ENCODE peak calls at places on chromosomes 16 and 17, in four cellular contexts. D is lower lobe of right lung, T is upper lobe of left lung, K is body of pancreas. X is an unnamed sample.

GRCh38 chr17:43645765-43646481 is 15.8 kb downstream of the MEOX1 start:
- ATAC-seq in D (peak; percentile 80), K (peak; percentile 78), T (no peak), X (peak; percentile 86)

GRCh38 chr16:68590201-68590994 is 51.3 kb downstream of the ZFP90 start:
- ATAC-seq in D (peak; percentile 92), T (peak; percentile 85), K (peak; percentile 89), X (no peak)

GRCh38 chr16:54677551-54677950 is 253.1 kb upstream of the IRX5 start:
- ATAC-seq in K (no peak), T (no peak), D (no peak), X (no peak)

GRCh38 chr16:49478107-49478506 is 104.5 kb downstream of the C16orf78 start:
- ATAC-seq in K (no peak), D (no peak), T (no peak), X (no peak)

GRCh38 chr16:2964416-2965223 is 545 bp downstream of the KREMEN2 start:
- ATAC-seq in D (no peak), K (no peak), T (no peak), X (no peak)

GRCh38 chr17:48499743-48500434 is 30.9 kb downstream of the HOXB1 start:
- ATAC-seq in D (no peak), K (no peak), T (no peak), X (no peak)

GRCh38 chr17:64449545-64449944 is 630 bp downstream of the MILR1 start:
- ATAC-seq in D (peak; percentile 66), K (no peak), T (no peak), X (no peak)

GRCh38 chr17:12545877-12546513 is 119.7 kb upstream of the MYOCD start:
- ATAC-seq in T (peak; percentile 69), D (peak; percentile 79), K (peak; percentile 64), X (no peak)

GRCh38 chr17:72134560-72135399 is 14.0 kb downstream of the SOX9 start:
- ATAC-seq in D (no peak), T (no peak), K (no peak), X (no peak)

GRCh38 chr16:59988591-59988990 is 1254.5 kb upstream of the GOT2 start:
- ATAC-seq in T (no peak), D (no peak), K (no peak), X (no peak)

GRCh38 chr17:4444782-4445473 is 11.2 kb downstream of the SPNS3 start:
- ATAC-seq in T (peak; percentile 70), K (peak; percentile 86), D (peak; percentile 81), X (no peak)

GRCh38 chr17:18233803-18234518 is 8.5 kb downstream of the LLGL1 start:
- ATAC-seq in T (no peak), K (no peak), D (no peak), X (no peak)

GRCh38 chr17:82623707-82624106 is 24.5 kb downstream of the WDR45B start:
- ATAC-seq in T (no peak), K (no peak), D (no peak), X (no peak)

GRCh38 chr17:72056727-72057290 is 64.0 kb upstream of the SOX9 start:
- ATAC-seq in K (no peak), T (no peak), D (no peak), X (no peak)

GRCh38 chr16:70383421-70383960 is 36.8 kb downstream of the DDX19A start:
- ATAC-seq in T (no peak), D (no peak), K (no peak), X (no peak)

GRCh38 chr16:70380205-70380918 is 33.7 kb downstream of the DDX19A start:
- ATAC-seq in D (peak; percentile 66), T (peak; percentile 54), K (peak; percentile 28), X (peak; percentile 4)

GRCh38 chr16:70380919-70381603 is 34.4 kb downstream of the DDX19A start:
- ATAC-seq in K (peak; percentile 98), D (peak; percentile 97), T (peak; percentile 98), X (peak; percentile 98)

GRCh38 chr16:70378869-70379493 is 32.3 kb downstream of the DDX19A start:
- ATAC-seq in K (no peak), D (no peak), T (no peak), X (no peak)

GRCh38 chr16:70381604-70382342 is 35.1 kb downstream of the DDX19A start:
- ATAC-seq in K (peak; percentile 22), D (peak; percentile 45), T (peak; percentile 45), X (peak; percentile 38)
- H3K27ac ChIP-seq in K (peak overlapping the region; percentile 73), D (peak overlapping the region; percentile 85), T (peak overlapping the region; percentile 35), X (peak overlapping the region; percentile 85)

GRCh38 chr16:15452456-15452855 is 18.1 kb downstream of the BMERB1 start:
- ATAC-seq in T (no peak), K (no peak), D (no peak), X (no peak)

GRCh38 chr16:15460601-15461000 is 26.2 kb downstream of the BMERB1 start:
- ATAC-seq in K (no peak), T (no peak), D (no peak), X (no peak)

GRCh38 chr16:15457958-15458357 is 23.6 kb downstream of the BMERB1 start:
- ATAC-seq in K (no peak), D (no peak), T (no peak), X (no peak)

GRCh38 chr16:15461376-15461775 is 27.0 kb downstream of the BMERB1 start:
- ATAC-seq in T (no peak), D (no peak), K (no peak), X (no peak)

GRCh38 chr16:15457390-15457789 is 23.0 kb downstream of the BMERB1 start:
- ATAC-seq in T (no peak), D (no peak), K (no peak), X (no peak)
- H3K4me3 ChIP-seq in T (no peak overlapping the region), D (no peak overlapping the region), K (no peak overlapping the region), X (no peak overlapping the region)

GRCh38 chr16:85202631-85203461 is 90.6 kb upstream of the CIBAR2 start:
- ATAC-seq in K (peak; percentile 92), T (peak; percentile 73), D (peak; percentile 52), X (peak; percentile 86)

GRCh38 chr16:85201566-85201965 is 89.3 kb upstream of the CIBAR2 start:
- ATAC-seq in K (no peak), D (no peak), T (no peak), X (no peak)

GRCh38 chr16:85204242-85205010 is 92.2 kb upstream of the CIBAR2 start:
- ATAC-seq in T (no peak), D (no peak), K (no peak), X (no peak)

GRCh38 chr16:85202051-85202601 is 89.9 kb upstream of the CIBAR2 start:
- ATAC-seq in D (no peak), K (no peak), T (no peak), X (no peak)

DNA sequence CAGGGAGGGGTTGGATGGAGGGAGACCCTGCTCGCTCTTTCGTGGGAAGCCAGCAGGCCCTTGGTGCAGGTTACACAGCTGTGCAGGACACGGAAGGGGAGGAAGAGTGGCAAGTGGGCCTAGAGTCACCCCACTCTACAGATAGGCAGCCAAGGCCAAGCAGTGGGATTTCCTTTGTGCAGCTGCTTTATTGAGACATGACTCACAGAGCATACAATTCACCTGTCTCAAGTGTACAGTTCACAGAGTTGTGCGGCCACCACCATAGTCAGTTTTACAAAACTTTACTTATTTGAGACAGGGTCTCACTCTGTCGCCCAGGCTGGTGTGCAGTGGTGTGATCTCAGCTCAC is 91.2 kb upstream of the CIBAR2 start:
- ATAC-seq in D (no peak), T (no peak), K (peak; percentile 15), X (no peak)
- H3K27ac ChIP-seq in D (no peak overlapping the region), T (peak overlapping the region; percentile 76), K (peak overlapping the region; percentile 85), X (peak overlapping the region; percentile 83)

GRCh38 chr16:85026696-85027095 is 899 bp upstream of the KIAA0513 start:
- ATAC-seq in D (peak; percentile 49), K (no peak), T (peak; percentile 79), X (no peak)
- H3K4me3 ChIP-seq in D (peak overlapping the region; percentile 91), K (no peak overlapping the region), T (peak overlapping the region; percentile 31), X (peak overlapping the region; percentile 81)

GRCh38 chr16:29702307-29702706 is 23.3 kb downstream of the QPRT start:
- ATAC-seq in K (no peak), T (no peak), D (no peak), X (no peak)
- H3K27ac ChIP-seq in K (no peak overlapping the region), T (no peak overlapping the region), D (peak overlapping the region; percentile 33), X (no peak overlapping the region)

DNA sequence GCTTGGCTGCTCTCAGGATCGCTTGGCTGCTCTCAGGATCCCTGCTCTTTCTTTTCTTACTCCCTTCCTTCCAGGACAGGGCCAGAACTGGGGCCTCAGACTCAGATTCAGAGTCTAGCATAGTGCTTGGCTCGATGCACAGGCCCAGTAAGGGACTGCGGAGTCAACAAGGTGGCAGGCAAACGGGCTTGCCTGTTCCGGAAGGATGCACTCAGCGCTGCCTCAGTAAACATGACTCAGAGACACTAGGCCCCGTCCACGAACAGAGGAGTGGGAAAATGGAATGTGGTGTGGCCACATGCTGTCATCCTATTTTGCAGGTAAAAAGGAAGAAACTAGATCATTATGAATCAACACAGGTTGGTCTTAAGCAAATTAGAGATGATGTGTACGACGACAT is 9.8 kb downstream of the SPHK1 start:
- ATAC-seq in K (no peak), T (no peak), D (no peak), X (no peak)
- H3K4me3 ChIP-seq in K (no peak overlapping the region), T (no peak overlapping the region), D (no peak overlapping the region), X (no peak overlapping the region)

GRCh38 chr17:7136266-7136877 is 21.8 kb upstream of the ASGR2 start:
- ATAC-seq in T (no peak), K (peak; percentile 56), D (peak; percentile 68), X (no peak)
- H3K27ac ChIP-seq in T (no peak overlapping the region), K (no peak overlapping the region), D (no peak overlapping the region), X (no peak overlapping the region)

GRCh38 chr17:59675231-59675630 is 32.0 kb downstream of the PTRH2 start:
- ATAC-seq in K (no peak), T (no peak), D (no peak), X (no peak)

GRCh38 chr17:59678946-59679345 is 28.3 kb downstream of the PTRH2 start:
- ATAC-seq in K (no peak), T (no peak), D (no peak), X (no peak)

GRCh38 chr17:59683283-59683682 is 23.9 kb downstream of the PTRH2 start:
- ATAC-seq in D (no peak), T (no peak), K (no peak), X (no peak)

GRCh38 chr17:59684967-59685366 is 22.3 kb downstream of the PTRH2 start:
- ATAC-seq in K (no peak), D (no peak), T (no peak), X (no peak)

DNA sequence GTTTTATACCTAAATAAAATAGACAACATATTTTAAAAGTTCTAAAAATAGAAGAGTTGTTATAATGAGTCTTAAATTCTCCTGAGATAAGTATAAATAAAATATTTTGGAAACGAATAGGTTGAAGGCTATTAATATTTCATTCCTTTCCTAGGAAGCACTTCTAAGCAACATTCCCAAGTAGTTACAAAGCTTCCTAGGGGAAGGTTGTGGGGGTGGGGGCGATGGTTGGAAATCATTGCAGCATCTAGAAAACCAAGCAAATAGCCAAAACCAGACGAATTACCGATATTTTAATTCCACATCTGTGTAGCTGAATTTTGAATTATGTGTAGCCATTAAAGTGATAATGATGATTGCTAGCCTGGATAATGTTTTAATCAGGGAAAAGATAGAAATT is 26.9 kb downstream of the PTRH2 start:
- ATAC-seq in D (no peak), K (no peak), T (no peak), X (no peak)
- H3K4me3 ChIP-seq in D (no peak overlapping the region), K (no peak overlapping the region), T (no peak overlapping the region), X (no peak overlapping the region)